ENCODE peak calls at places on chromosomes 7 and 10, in six cellular contexts. N is AML-193; K is stimulated activated effector memory CD8-positive, alpha-beta T cell treated with anti-CD3 and anti-CD28 coated beads, Interleukin-12 subunit alpha, Interleukin-12 subunit beta, amount 100 ng/mL, for 72 hours; E is astrocyte of the spinal cord; H is hypothalamus; C is activated T-cell treated with anti-CD3 and anti-CD28 coated beads for 1 hour. T is an unnamed sample.

GRCh38 chr7:133735222-133735621 is 391.9 kb upstream of the LRGUK start:
- DNase-seq in K (no peak), C (no peak), H (no peak), N (no peak), E (no peak), T (no peak)

GRCh38 chr7:27237735-27238334 is 4.8 kb upstream of the EVX1 start:
- DNase-seq in C (no peak), E (no peak), K (no peak), H (no peak), N (no peak), T (no peak)

GRCh38 chr10:69239816-69240434 is 19.8 kb downstream of the HKDC1 start:
- DNase-seq in K (no peak), C (no peak), E (no peak), H (no peak), N (peak), T (no peak)

GRCh38 chr7:6640246-6640721 is 3.2 kb downstream of the ZNF316 start:
- DNase-seq in H (no peak), E (peak), N (no peak), K (no peak), C (no peak), T (no peak)

GRCh38 chr10:90742189-90742588 is 115.7 kb downstream of the HTR7 start:
- DNase-seq in H (no peak), N (no peak), K (no peak), E (peak), C (no peak), T (no peak)

GRCh38 chr10:110868981-110869380 is 2.7 kb upstream of the PDCD4 start:
- DNase-seq in E (no peak), K (no peak), H (no peak), N (no peak), C (peak), T (no peak)

GRCh38 chr7:105196473-105196872 is 182.5 kb downstream of the KMT2E start:
- DNase-seq in N (no peak), E (peak), K (no peak), H (no peak), C (no peak), T (no peak)

GRCh38 chr10:101095550-101096213 is 33.9 kb downstream of the KAZALD1 start:
- DNase-seq in K (peak), N (peak), E (peak), H (no peak), C (peak), T (peak)